ENCODE peak calls at places on chromosome 9, in seven cellular contexts. V, U, H, Z, R, K and G are unnamed samples.

GRCh38 chr9:131112374-131113159 is 12.8 kb upstream of the NUP214 start:
- DNase-seq in U (no peak), R (peak), V (no peak), H (no peak), Z (no peak), K (no peak), G (peak)

GRCh38 chr9:71487046-71487445 is 281.3 kb downstream of the CEMIP2 start:
- DNase-seq in H (peak), K (peak), U (no peak), Z (peak), R (no peak), V (no peak), G (no peak)

GRCh38 chr9:107127608-107128007 is 155.5 kb upstream of the RAD23B start:
- DNase-seq in H (no peak), U (no peak), Z (peak), V (no peak), R (no peak), K (no peak), G (no peak)

GRCh38 chr9:108156270-108156998 is 666.9 kb upstream of the KLF4 start:
- DNase-seq in K (no peak), U (no peak), H (no peak), Z (peak), R (peak), V (no peak), G (no peak)

GRCh38 chr9:14895806-14896205 is 14.4 kb downstream of the FREM1 start:
- DNase-seq in U (no peak), V (no peak), Z (no peak), K (no peak), H (no peak), R (peak), G (no peak)

GRCh38 chr9:2181794-2182193 is 166.6 kb downstream of the SMARCA2 start:
- DNase-seq in Z (peak), H (peak), R (no peak), V (no peak), U (no peak), K (peak), G (no peak)

GRCh38 chr9:74447451-74448193 is 49.5 kb upstream of the RORB start:
- DNase-seq in H (no peak), U (no peak), K (no peak), V (no peak), R (peak), Z (no peak), G (no peak)

GRCh38 chr9:16032799-16033198 is 480.0 kb downstream of the CCDC171 start:
- DNase-seq in Z (peak), K (no peak), R (peak), V (no peak), U (no peak), H (no peak), G (no peak)

GRCh38 chr9:5557606-5558587 is 47.6 kb downstream of the PDCD1LG2 start:
- DNase-seq in R (peak), Z (no peak), H (peak), K (peak), V (no peak), U (no peak), G (no peak)

GRCh38 chr9:20646656-20647055 is 24.4 kb upstream of the MLLT3 start:
- DNase-seq in R (no peak), K (no peak), H (no peak), U (no peak), Z (no peak), V (no peak), G (no peak)

GRCh38 chr9:93456504-93456903 is 3.1 kb upstream of the FAM120AOS start:
- DNase-seq in V (no peak), U (no peak), K (no peak), H (no peak), R (no peak), Z (no peak), G (no peak)

GRCh38 chr9:99752710-99753109 is 69.0 kb upstream of the NR4A3 start:
- DNase-seq in V (no peak), H (no peak), R (peak), K (no peak), U (no peak), Z (no peak), G (no peak)

GRCh38 chr9:77764894-77765780 is 117.0 kb upstream of the GNA14 start:
- DNase-seq in K (no peak), H (no peak), U (peak), V (no peak), Z (peak), R (peak), G (no peak)

GRCh38 chr9:3809724-3810123 is 283.9 kb upstream of the RFX3 start:
- DNase-seq in K (no peak), R (peak), H (no peak), Z (peak), V (no peak), U (no peak), G (no peak)

GRCh38 chr9:122406264-122406890 is 35.6 kb downstream of the PTGS1 start:
- DNase-seq in R (no peak), K (no peak), H (no peak), U (no peak), Z (peak), V (no peak), G (no peak)

GRCh38 chr9:88745281-88746001 is 210.5 kb downstream of the NXNL2 start:
- DNase-seq in Z (no peak), K (no peak), H (no peak), V (no peak), R (no peak), U (peak), G (no peak)

GRCh38 chr9:130732793-130733221 is 39.2 kb downstream of the EXOSC2 start:
- DNase-seq in U (no peak), R (no peak), H (no peak), V (no peak), Z (peak), K (no peak), G (no peak)

GRCh38 chr9:29685531-29685930 is 2112.2 kb upstream of the C9orf72 start:
- DNase-seq in U (no peak), R (peak), Z (no peak), H (no peak), K (no peak), V (no peak), G (no peak)

GRCh38 chr9:89877051-89878002 is 272.5 kb downstream of the GADD45G start:
- DNase-seq in R (no peak), K (no peak), V (no peak), Z (no peak), U (no peak), H (no peak), G (no peak)

GRCh38 chr9:83473488-83473971 is 64.7 kb downstream of the FRMD3 start:
- DNase-seq in Z (peak), V (no peak), U (no peak), K (no peak), H (no peak), R (no peak), G (no peak)

GRCh38 chr9:115146581-115147021 is 28.6 kb upstream of the TNC start:
- DNase-seq in U (peak), H (no peak), K (no peak), V (no peak), R (peak), Z (peak), G (no peak)

DNA sequence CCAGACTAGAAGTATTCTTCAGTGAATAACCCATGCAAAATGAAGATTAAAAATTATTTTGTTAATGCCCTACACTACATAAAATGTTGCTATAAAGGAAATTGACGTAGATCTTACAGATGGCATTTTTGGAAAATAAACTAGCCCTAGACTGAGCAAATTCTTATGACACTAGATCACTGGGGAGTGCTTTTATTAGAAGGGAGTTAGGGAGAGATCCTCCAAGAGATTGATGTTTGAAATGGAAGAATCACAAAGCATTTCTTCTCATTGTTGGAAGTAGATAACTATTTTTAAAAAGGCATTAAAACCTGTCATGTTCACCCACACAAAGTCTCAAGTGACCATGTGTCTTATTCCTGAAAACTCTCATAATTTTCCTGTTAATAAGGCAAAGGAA is 351.1 kb upstream of the TLE4 start:
- DNase-seq in K (no peak), R (no peak), U (no peak), V (no peak), H (no peak), Z (no peak), G (no peak)
- H3K27ac ChIP-seq in K (no peak), R (peak), U (no peak), V (no peak), H (no peak), Z (peak), G (no peak)

DNA sequence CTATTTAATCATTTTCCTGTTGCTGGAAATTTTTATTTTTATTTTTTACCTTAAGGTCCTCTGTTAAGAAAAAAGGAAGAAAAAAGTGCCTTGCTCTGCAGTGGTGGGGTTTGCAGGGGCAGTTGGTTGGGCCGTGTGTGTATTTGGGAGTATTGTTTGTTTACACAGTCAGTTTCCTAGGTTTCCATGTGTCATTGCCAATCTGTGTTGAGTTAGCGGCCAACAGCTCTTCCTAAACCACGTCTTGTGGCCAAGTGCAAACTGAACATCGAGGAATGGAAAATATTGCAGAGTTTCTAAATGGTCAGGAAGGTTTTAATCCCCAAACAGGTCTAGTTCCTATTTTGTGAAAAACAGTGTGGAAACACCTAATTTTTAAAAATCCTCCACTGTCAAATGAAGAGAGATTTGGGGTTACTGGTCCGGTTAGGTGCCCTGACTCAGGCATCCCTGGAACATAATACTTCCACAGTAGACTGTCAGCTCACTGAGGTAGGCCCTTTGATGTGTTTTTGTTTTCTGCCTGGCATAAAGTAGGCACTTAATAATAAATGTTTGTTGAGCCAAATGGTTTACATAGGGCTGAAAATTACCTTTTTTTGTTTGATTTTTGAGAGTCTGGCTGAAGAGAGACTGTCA is 37.0 kb downstream of the MAMDC2 start:
- DNase-seq in U (peak), Z (peak), K (peak), V (no peak), H (no peak), R (peak), G (no peak)
- H3K27ac ChIP-seq in U (no peak), Z (no peak), K (peak), V (no peak), H (peak), R (peak), G (no peak)

GRCh38 chr9:136492978-136493522 is 10.2 kb upstream of the SEC16A start:
- DNase-seq in Z (no peak), R (no peak), K (no peak), V (no peak), H (no peak), U (no peak), G (no peak)
- H3K27ac ChIP-seq in Z (no peak), R (no peak), K (no peak), V (peak), H (no peak), U (no peak), G (peak)

DNA sequence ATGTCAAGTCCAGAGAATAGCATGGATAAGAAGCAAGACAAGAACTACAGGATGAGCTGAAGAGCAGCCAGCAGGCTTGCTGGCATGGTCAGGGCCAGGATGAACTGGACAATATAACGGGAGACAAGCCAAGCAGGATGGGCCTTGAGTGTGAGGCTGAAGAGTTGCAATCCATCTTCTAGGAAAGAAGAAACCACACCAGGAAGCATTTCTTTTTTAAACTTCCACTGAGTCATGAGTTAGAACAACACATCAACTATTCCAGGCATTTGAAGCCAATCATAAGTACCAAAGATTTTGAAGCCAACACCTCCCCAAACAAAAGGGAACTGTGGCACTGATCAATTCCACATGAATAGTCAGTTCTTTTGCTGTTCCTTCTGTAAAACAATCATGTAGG is 27.3 kb downstream of the SLC31A2 start:
- DNase-seq in V (no peak), U (no peak), H (no peak), Z (no peak), K (no peak), R (no peak), G (no peak)
- H3K27ac ChIP-seq in V (no peak), U (no peak), H (no peak), Z (no peak), K (no peak), R (no peak), G (no peak)

GRCh38 chr9:137879566-137880150 is 2.1 kb downstream of the CACNA1B start:
- DNase-seq in Z (no peak), V (no peak), K (no peak), U (no peak), H (no peak), R (no peak), G (no peak)
- H3K27ac ChIP-seq in Z (no peak), V (no peak), K (no peak), U (no peak), H (no peak), R (no peak), G (no peak)

GRCh38 chr9:92298036-92298435 is 4.5 kb upstream of the IARS1 start:
- DNase-seq in Z (no peak), K (no peak), R (no peak), V (no peak), U (no peak), H (no peak), G (no peak)
- H3K27ac ChIP-seq in Z (no peak), K (no peak), R (no peak), V (no peak), U (no peak), H (peak), G (no peak)

GRCh38 chr9:135526730-135527571 is 5.7 kb downstream of the LCN1 start:
- DNase-seq in V (no peak), H (no peak), U (no peak), Z (peak), R (no peak), K (no peak), G (no peak)
- H3K27ac ChIP-seq in V (no peak), H (no peak), U (no peak), Z (no peak), R (no peak), K (no peak), G (no peak)

DNA sequence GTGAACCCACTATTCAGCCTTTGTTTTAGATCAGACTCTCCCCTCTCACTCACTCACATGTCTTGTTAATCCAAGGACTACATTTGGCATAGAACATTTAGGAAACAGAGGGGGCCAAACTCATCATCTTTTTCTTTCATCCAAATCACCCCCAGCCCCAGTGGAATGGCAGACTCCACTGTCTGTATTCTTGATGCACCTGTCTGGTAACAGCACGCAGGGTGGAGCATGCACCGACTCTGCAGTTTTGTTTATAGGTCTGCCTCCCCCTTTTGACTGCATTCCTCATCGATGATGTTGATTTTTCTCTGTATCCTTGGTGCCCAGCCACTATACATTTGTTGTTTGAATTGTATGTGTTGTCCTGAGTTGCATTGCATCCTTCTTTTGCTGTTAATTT is 66.0 kb downstream of the ANGPTL2 start:
- DNase-seq in V (no peak), Z (no peak), R (no peak), K (no peak), U (no peak), H (no peak), G (no peak)
- H3K27ac ChIP-seq in V (peak), Z (no peak), R (no peak), K (no peak), U (no peak), H (no peak), G (peak)

GRCh38 chr9:33377089-33377715 is 25.2 kb downstream of the AQP7 start:
- DNase-seq in K (no peak), U (no peak), H (no peak), V (no peak), R (no peak), Z (no peak), G (no peak)

GRCh38 chr9:33381231-33381791 is 21.1 kb downstream of the AQP7 start:
- DNase-seq in R (no peak), Z (no peak), V (no peak), H (no peak), K (no peak), U (no peak), G (no peak)

GRCh38 chr9:33380390-33381094 is 21.8 kb downstream of the AQP7 start:
- DNase-seq in V (no peak), K (no peak), Z (peak), R (no peak), H (no peak), U (no peak), G (no peak)

GRCh38 chr9:33378121-33378795 is 24.1 kb downstream of the AQP7 start:
- DNase-seq in Z (no peak), R (no peak), U (no peak), K (no peak), H (no peak), V (no peak), G (no peak)

DNA sequence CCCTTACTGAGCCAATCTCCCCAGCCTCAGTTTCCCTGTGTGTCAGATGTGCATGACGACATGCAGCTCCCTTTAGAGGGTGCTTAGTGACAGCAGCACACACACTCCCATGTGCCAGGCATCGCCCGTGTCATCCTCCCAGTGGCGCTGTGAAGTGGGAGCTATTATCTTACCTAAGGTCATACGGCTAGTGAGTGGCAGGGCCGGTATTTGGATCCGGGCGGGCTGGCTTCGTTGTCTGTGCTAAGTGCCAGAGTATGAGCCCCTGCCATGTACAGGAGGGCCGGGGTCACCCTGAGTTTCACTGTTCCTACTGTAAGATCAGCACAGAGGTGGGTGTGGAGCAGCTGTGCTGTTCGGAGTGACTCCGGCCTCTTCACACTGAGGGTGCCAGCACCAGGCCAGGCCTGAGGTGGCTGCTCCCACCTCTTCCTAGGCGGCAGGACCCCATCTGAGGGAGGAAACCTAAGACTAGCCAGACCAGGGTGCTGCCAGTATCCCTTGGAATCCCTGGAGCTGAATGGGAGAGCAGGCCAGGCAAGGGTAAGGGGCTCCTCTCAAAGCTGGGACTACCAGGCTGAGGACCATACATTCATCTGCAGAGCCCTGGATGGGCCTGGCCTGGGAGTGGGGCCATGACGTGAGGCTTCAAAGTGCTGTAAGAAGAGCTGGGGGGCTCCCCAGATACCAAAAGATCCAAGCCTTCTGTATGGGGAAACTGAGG is 22.5 kb downstream of the AQP7 start:
- DNase-seq in Z (no peak), V (no peak), U (no peak), K (no peak), H (no peak), R (no peak), G (no peak)
- H3K27ac ChIP-seq in Z (no peak), V (no peak), U (no peak), K (peak), H (peak), R (no peak), G (no peak)